ENCODE peak calls at places on chromosomes 11 and 22, in eight cellular contexts. E is PC-9, J is hepatocyte, R is PC-3, U is SK-N-SH, Q is HCT116, S is GM23338, V is MM.1S. Z is an unnamed sample. For H3K9me2, the result is how much of the 10 kb centered on the place peaks cover.

GRCh38 chr11:44950625-44951472 is at the start of gene TP53I11:
- DNase-seq in E (no peak), J (peak), R (peak), U (peak), Q (peak), S (no peak), V (peak), Z (no peak)

GRCh38 chr22:18005201-18005926 is 19.0 kb downstream of the MICAL3 start:
- DNase-seq in E (no peak), J (no peak), R (no peak), U (no peak), Q (no peak), S (no peak), V (no peak), Z (peak)

GRCh38 chr11:125110506-125110905 is 920 bp downstream of the TMEM218 start:
- DNase-seq in E (no peak), J (no peak), R (no peak), U (no peak), Q (no peak), S (peak), V (no peak), Z (peak)

GRCh38 chr22:31106001-31106571 is 1.3 kb downstream of the SELENOM start:
- DNase-seq in E (no peak), J (no peak), R (no peak), U (no peak), Q (no peak), S (no peak), V (no peak), Z (no peak)

GRCh38 chr11:131643171-131643570 is 272.8 kb downstream of the NTM start:
- DNase-seq in E (no peak), J (no peak), R (no peak), U (peak), Q (no peak), S (no peak), V (no peak), Z (no peak)

GRCh38 chr11:14373941-14374646 is 15.1 kb upstream of the RRAS2 start:
- DNase-seq in E (no peak), J (no peak), R (peak), U (no peak), Q (no peak), S (no peak), V (no peak), Z (no peak)

GRCh38 chr11:104061851-104062521 is 25.5 kb downstream of the DDI1 start:
- DNase-seq in E (no peak), J (peak), R (no peak), U (no peak), Q (no peak), S (no peak), V (no peak), Z (no peak)

GRCh38 chr11:6681949-6682348 is 1.2 kb downstream of the MRPL17 start:
- DNase-seq in E (no peak), J (no peak), R (peak), U (peak), Q (no peak), S (no peak), V (no peak), Z (peak)

GRCh38 chr22:19992921-19993355 is 23.7 kb downstream of the ARVCF start:
- DNase-seq in E (no peak), J (no peak), R (no peak), U (no peak), Q (no peak), S (no peak), V (no peak), Z (no peak)

GRCh38 chr22:45995405-45996101 is 18.6 kb upstream of the WNT7B start:
- DNase-seq in E (no peak), J (no peak), R (no peak), U (no peak), Q (no peak), S (no peak), V (no peak), Z (no peak)

GRCh38 chr11:86798988-86799387 is 1.4 kb upstream of the PRSS23 start:
- DNase-seq in E (no peak), J (peak), R (peak), U (no peak), Q (no peak), S (no peak), V (no peak), Z (no peak)

GRCh38 chr11:37861671-37862070 is 1263.6 kb upstream of the RAG2 start:
- DNase-seq in E (no peak), J (no peak), R (no peak), U (no peak), Q (no peak), S (no peak), V (no peak), Z (no peak)

GRCh38 chr11:126061707-126062678 is 673 bp downstream of the CDON start:
- DNase-seq in E (peak), J (peak), R (peak), U (peak), Q (peak), S (peak), V (peak), Z (peak)

GRCh38 chr11:75421035-75421602 is 11.9 kb downstream of the KLHL35 start:
- DNase-seq in E (no peak), J (no peak), R (no peak), U (peak), Q (no peak), S (no peak), V (no peak), Z (no peak)

GRCh38 chr11:45807792-45808238 is 2.9 kb downstream of the SLC35C1 start:
- DNase-seq in E (no peak), J (no peak), R (no peak), U (no peak), Q (no peak), S (no peak), V (no peak), Z (no peak)

GRCh38 chr11:96314326-96315050 is 28.5 kb downstream of the MAML2 start:
- DNase-seq in E (peak), J (no peak), R (peak), U (no peak), Q (peak), S (no peak), V (no peak), Z (no peak)

GRCh38 chr22:47374901-47375575 is 612.6 kb downstream of the TBC1D22A start:
- DNase-seq in E (no peak), J (no peak), R (no peak), U (no peak), Q (no peak), S (no peak), V (no peak), Z (no peak)

GRCh38 chr11:100709233-100709999 is 22.3 kb downstream of the ARHGAP42 start:
- DNase-seq in E (peak), J (no peak), R (peak), U (no peak), Q (peak), S (no peak), V (no peak), Z (no peak)

GRCh38 chr22:33921576-33922181 is 1.4 kb upstream of the LARGE1 start:
- DNase-seq in E (peak), J (peak), R (no peak), U (peak), Q (no peak), S (peak), V (peak), Z (peak)

GRCh38 chr11:69605737-69606526 is 35.0 kb upstream of the CCND1 start:
- DNase-seq in E (no peak), J (no peak), R (no peak), U (no peak), Q (no peak), S (no peak), V (no peak), Z (no peak)

GRCh38 chr22:47724030-47724429 is 961.6 kb downstream of the TBC1D22A start:
- DNase-seq in E (no peak), J (no peak), R (no peak), U (no peak), Q (no peak), S (no peak), V (no peak), Z (no peak)

GRCh38 chr11:35347921-35348331 is 71.4 kb downstream of the SLC1A2 start:
- DNase-seq in E (no peak), J (peak), R (no peak), U (peak), Q (no peak), S (no peak), V (no peak), Z (no peak)

GRCh38 chr22:29782061-29782845 is 15.1 kb downstream of the UQCR10 start:
- DNase-seq in E (peak), J (peak), R (peak), U (no peak), Q (no peak), S (no peak), V (no peak), Z (no peak)

GRCh38 chr11:1845095-1845429 is 6.3 kb downstream of the TNNI2 start:
- DNase-seq in E (no peak), J (no peak), R (no peak), U (no peak), Q (no peak), S (no peak), V (no peak), Z (no peak)
- H3K9me2 ChIP-seq in E (under half), J (under half), R (under half), U (under half), Q (under half), S (under half), V (under half), Z (under half)

GRCh38 chr11:9091044-9091936 is at the start of gene SCUBE2:
- DNase-seq in E (no peak), J (no peak), R (no peak), U (peak), Q (no peak), S (peak), V (no peak), Z (no peak)
- H3K4me2 ChIP-seq in E (no peak), J (peak), R (peak), U (peak), Q (no peak), S (peak), V (peak), Z (no peak)

DNA sequence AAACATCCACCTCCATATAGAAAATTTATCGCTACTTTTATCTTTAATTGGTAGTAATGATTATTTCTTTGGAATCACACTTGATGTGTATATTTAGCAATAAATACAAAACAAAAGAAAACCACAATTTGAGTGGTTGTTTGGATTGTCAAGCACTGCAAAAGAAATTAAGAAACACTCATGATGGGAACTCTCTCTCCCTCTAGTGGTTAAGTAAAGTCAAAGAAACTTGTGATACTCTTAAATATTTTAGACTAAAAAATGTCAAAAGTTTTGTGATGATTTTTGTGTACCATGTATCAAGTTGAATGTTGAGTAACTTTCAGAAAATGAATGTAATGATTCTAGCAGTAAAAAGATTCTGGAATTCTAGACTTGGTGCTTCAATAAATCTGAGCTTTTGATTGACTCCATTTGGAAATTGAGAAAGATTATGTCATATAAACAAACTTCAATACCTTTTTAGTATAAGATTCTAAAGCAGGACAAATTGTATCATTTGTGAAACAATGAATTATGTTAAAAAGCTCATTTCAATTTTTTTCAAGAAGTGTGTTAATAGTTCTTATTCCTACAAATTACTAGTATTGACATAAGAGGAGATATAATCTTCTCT is 20.8 kb downstream of the MUC15 start:
- DNase-seq in E (no peak), J (no peak), R (peak), U (no peak), Q (no peak), S (no peak), V (peak), Z (no peak)
- TF ChIP-seq CTCF in E (peak), J (peak), R (peak), U (peak), Q (no peak), S (no peak), V (peak), Z (peak)

GRCh38 chr22:49887074-49887471 is 31.2 kb downstream of the ALG12 start:
- DNase-seq in E (no peak), J (no peak), R (no peak), U (no peak), Q (no peak), S (no peak), V (no peak), Z (no peak)

GRCh38 chr22:49886346-49887073 is 31.7 kb downstream of the ALG12 start:
- DNase-seq in E (no peak), J (no peak), R (no peak), U (no peak), Q (no peak), S (no peak), V (no peak), Z (no peak)

GRCh38 chr22:49885881-49886280 is 32.2 kb downstream of the ZBED4 start:
- DNase-seq in E (no peak), J (no peak), R (no peak), U (no peak), Q (no peak), S (no peak), V (no peak), Z (no peak)

GRCh38 chr22:49887716-49888115 is 30.5 kb downstream of the ALG12 start:
- DNase-seq in E (no peak), J (no peak), R (no peak), U (no peak), Q (no peak), S (no peak), V (no peak), Z (no peak)

DNA sequence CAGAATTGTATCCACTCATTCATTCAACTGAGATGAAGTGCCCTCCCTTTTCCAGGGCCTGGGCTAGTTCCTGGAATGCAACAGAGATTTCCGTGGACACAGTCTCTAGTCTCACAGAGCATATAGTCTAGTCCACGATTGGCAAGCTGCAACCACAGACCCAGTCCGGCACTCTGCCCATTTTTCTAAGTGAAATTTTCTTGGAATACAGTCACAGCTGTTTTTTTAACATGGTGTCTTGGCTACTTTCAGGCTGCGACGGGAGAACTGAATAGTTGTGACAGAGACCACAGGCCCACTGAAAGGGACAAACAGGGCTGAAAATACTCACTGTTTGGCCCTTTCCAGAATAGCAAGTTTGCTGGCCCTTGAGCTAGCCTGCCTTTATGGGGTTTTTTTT is 29.2 kb downstream of the ALG12 start:
- DNase-seq in E (no peak), J (no peak), R (no peak), U (no peak), Q (no peak), S (no peak), V (no peak), Z (no peak)
- H3K9me2 ChIP-seq in E (under half), J (under half), R (under half), U (under half), Q (under half), S (under half), V (under half), Z (under half)

GRCh38 chr22:41844036-41844435 is 11.1 kb downstream of the SREBF2 start:
- DNase-seq in E (no peak), J (no peak), R (no peak), U (no peak), Q (no peak), S (no peak), V (no peak), Z (peak)

GRCh38 chr22:41841085-41841712 is 8.3 kb downstream of the SREBF2 start:
- DNase-seq in E (no peak), J (no peak), R (peak), U (no peak), Q (no peak), S (no peak), V (no peak), Z (no peak)

GRCh38 chr22:41845380-41846267 is 12.7 kb downstream of the SREBF2 start:
- DNase-seq in E (no peak), J (peak), R (no peak), U (no peak), Q (no peak), S (no peak), V (no peak), Z (no peak)

GRCh38 chr22:41844513-41844912 is 11.6 kb downstream of the SREBF2 start:
- DNase-seq in E (peak), J (no peak), R (peak), U (no peak), Q (no peak), S (no peak), V (no peak), Z (no peak)

GRCh38 chr22:41842996-41843970 is 10.4 kb downstream of the SREBF2 start:
- DNase-seq in E (no peak), J (no peak), R (peak), U (no peak), Q (no peak), S (no peak), V (no peak), Z (peak)
- H3K4me2 ChIP-seq in E (peak), J (peak), R (no peak), U (no peak), Q (no peak), S (no peak), V (no peak), Z (peak)

GRCh38 chr22:35043251-35043931 is 22.6 kb upstream of the ISX start:
- DNase-seq in E (no peak), J (no peak), R (peak), U (no peak), Q (no peak), S (peak), V (peak), Z (peak)
- TF ChIP-seq CTCF in E (peak), J (no peak), R (peak), U (peak), Q (peak), S (peak), V (peak), Z (peak)